ENCODE peak calls at places on chromosome 10, in five cellular contexts. U is stomach, C is suprapubic skin, T is ovary, M is GM12878. B is an unnamed sample.

GRCh38 chr10:101840741-101841453 is 2.7 kb downstream of the KCNIP2 start:
- DNase-seq in T (peak; percentile 75), C (peak; percentile 78), U (peak; percentile 78), M (no peak), B (peak; percentile 69)

GRCh38 chr10:12719365-12719764 is 282.1 kb downstream of the CCDC3 start:
- DNase-seq in U (no peak), T (no peak), M (no peak), C (no peak), B (no peak)

GRCh38 chr10:120948889-120949382 is 97.8 kb downstream of the WDR11 start:
- DNase-seq in M (no peak), T (peak; percentile 72), U (peak; percentile 71), C (peak; percentile 72), B (peak; percentile 56)

GRCh38 chr10:122703483-122704448 is 4.1 kb upstream of the C10orf120 start:
- DNase-seq in U (peak; percentile 69), C (no peak), T (peak; percentile 19), M (no peak), B (peak; percentile 30)

GRCh38 chr10:88270871-88271713 is 312.0 kb downstream of the RNLS start:
- DNase-seq in U (no peak), C (no peak), M (peak; percentile 97), T (no peak), B (no peak)

GRCh38 chr10:131858583-131859340 is 42.0 kb upstream of the PPP2R2D start:
- DNase-seq in M (no peak), C (no peak), T (no peak), U (no peak), B (no peak)

GRCh38 chr10:102673961-102674511 is 29.8 kb downstream of the TRIM8 start:
- DNase-seq in U (peak; percentile 44), M (no peak), C (no peak), T (peak; percentile 59), B (no peak)

GRCh38 chr10:25113231-25114035 is 61.4 kb upstream of the GPR158 start:
- DNase-seq in U (peak; percentile 85), M (no peak), C (peak; percentile 64), T (peak; percentile 43), B (peak; percentile 81)

GRCh38 chr10:119786117-119786769 is 60.4 kb downstream of the INPP5F start:
- DNase-seq in C (no peak), M (no peak), U (no peak), T (no peak), B (no peak)

GRCh38 chr10:96334888-96335526 is 23.8 kb downstream of the OPALIN start:
- DNase-seq in T (no peak), C (no peak), U (no peak), M (no peak), B (no peak)

GRCh38 chr10:99784731-99785441 is 2.4 kb downstream of the ABCC2 start:
- DNase-seq in C (no peak), T (no peak), M (no peak), U (no peak), B (no peak)

GRCh38 chr10:10045765-10046028 is 972.0 kb upstream of the CELF2 start:
- DNase-seq in T (no peak), M (no peak), U (no peak), C (no peak), B (no peak)

GRCh38 chr10:91759581-91759986 is 38.6 kb upstream of the TNKS2 start:
- DNase-seq in U (no peak), T (no peak), M (no peak), C (no peak), B (no peak)

GRCh38 chr10:53597835-53598251 is 825.3 kb upstream of the MBL2 start:
- DNase-seq in T (no peak), M (no peak), U (no peak), C (no peak), B (no peak)

GRCh38 chr10:35517431-35518181 is 87.5 kb upstream of the GJD4 start:
- DNase-seq in C (no peak), M (no peak), U (no peak), T (no peak), B (peak; percentile 7)

GRCh38 chr10:60645928-60646433 is 132.3 kb upstream of the CDK1 start:
- DNase-seq in U (no peak), M (no peak), C (no peak), T (no peak), B (no peak)

GRCh38 chr10:114618722-114619121 is 39.4 kb downstream of the ABLIM1 start:
- DNase-seq in M (no peak), T (no peak), C (no peak), U (no peak), B (no peak)

GRCh38 chr10:91190388-91190870 is 30.0 kb upstream of the PCGF5 start:
- DNase-seq in U (no peak), C (no peak), M (no peak), T (no peak), B (no peak)

GRCh38 chr10:110524864-110525242 is 27.1 kb downstream of the DUSP5 start:
- DNase-seq in M (no peak), U (no peak), T (no peak), C (no peak), B (no peak)

GRCh38 chr10:86823565-86823964 is 67.1 kb downstream of the BMPR1A start:
- DNase-seq in U (no peak), T (no peak), M (no peak), C (no peak), B (no peak)

GRCh38 chr10:73263948-73264347 is 11.5 kb upstream of the MRPS16 start:
- DNase-seq in M (no peak), C (no peak), U (no peak), T (no peak), B (no peak)

GRCh38 chr10:31644931-31645633 is 283.5 kb downstream of the ARHGAP12 start:
- DNase-seq in C (no peak), M (no peak), U (no peak), T (no peak), B (no peak)

GRCh38 chr10:119284679-119285096 is 77.3 kb downstream of the GRK5 start:
- DNase-seq in U (peak; percentile 67), T (no peak), M (no peak), C (no peak), B (peak; percentile 56)

GRCh38 chr10:10403762-10404161 is 613.9 kb upstream of the CELF2 start:
- DNase-seq in U (no peak), T (no peak), M (no peak), C (no peak), B (no peak)

GRCh38 chr10:132547421-132547861 is 9.9 kb downstream of the INPP5A start:
- DNase-seq in U (no peak), C (peak; percentile 52), M (no peak), T (no peak), B (no peak)

GRCh38 chr10:114726820-114727271 is 68.8 kb upstream of the ABLIM1 start:
- DNase-seq in U (no peak), T (no peak), C (no peak), M (no peak), B (no peak)

GRCh38 chr10:59276133-59276532 is 86.2 kb downstream of the FAM13C start:
- DNase-seq in C (no peak), U (no peak), T (no peak), M (no peak), B (no peak)
- TF ChIP-seq EP300 in C (no peak), U (no peak), T (no peak), M (no peak), B (no peak)

GRCh38 chr10:71961831-71962230 is 2.4 kb upstream of the CHST3 start:
- DNase-seq in M (no peak), U (no peak), C (no peak), T (no peak), B (no peak)

GRCh38 chr10:71962915-71963314 is 1.3 kb upstream of the CHST3 start:
- DNase-seq in T (no peak), C (no peak), M (no peak), U (no peak), B (no peak)

GRCh38 chr10:71964669-71965515 is 697 bp downstream of the CHST3 start:
- DNase-seq in U (peak; percentile 63), M (no peak), T (peak; percentile 66), C (peak; percentile 89), B (no peak)

GRCh38 chr10:71963756-71964668 is at the start of gene CHST3:
- DNase-seq in M (no peak), U (peak; percentile 69), T (peak; percentile 91), C (no peak), B (peak; percentile 46)

DNA sequence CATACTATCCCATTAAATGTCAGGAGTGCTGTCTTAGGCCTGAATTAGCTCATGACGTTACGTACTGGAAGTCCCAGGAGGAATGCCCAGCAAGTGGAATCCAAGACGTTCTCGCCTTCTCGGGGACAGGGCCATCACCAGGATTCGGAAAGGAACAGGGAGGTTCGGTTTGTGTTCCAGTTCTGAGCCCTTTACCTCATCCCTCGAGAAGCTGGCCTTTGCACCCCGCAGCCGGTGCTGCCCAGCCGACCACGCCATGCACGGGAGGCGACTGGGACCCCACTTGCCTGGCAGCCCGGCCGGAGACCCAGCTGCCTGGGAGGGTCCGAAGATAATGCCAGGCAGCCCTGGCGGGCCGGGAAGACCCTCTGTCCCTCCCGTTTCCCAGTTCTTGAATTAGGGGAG is 842 bp upstream of the CHST3 start:
- DNase-seq in C (no peak), U (no peak), M (no peak), T (no peak), B (peak; percentile 70)
- TF ChIP-seq EP300 in C (peak; percentile 80), U (peak; percentile 86), M (no peak), T (peak; percentile 83), B (peak; percentile 65)

GRCh38 chr10:93458821-93459257 is 23.3 kb downstream of the MYOF start:
- DNase-seq in U (peak; percentile 75), T (peak; percentile 64), M (no peak), C (peak; percentile 89), B (peak; percentile 86)
- TF ChIP-seq EP300 in U (no peak), T (no peak), M (no peak), C (no peak), B (no peak)

GRCh38 chr10:117729156-117729555 is 186.6 kb downstream of the EMX2 start:
- DNase-seq in M (no peak), T (no peak), C (no peak), U (no peak), B (no peak)
- TF ChIP-seq EP300 in M (no peak), T (no peak), C (no peak), U (no peak), B (no peak)

GRCh38 chr10:5654218-5654755 is 12.1 kb downstream of the ASB13 start:
- DNase-seq in M (no peak), U (no peak), T (no peak), C (no peak), B (no peak)
- TF ChIP-seq EP300 in M (no peak), U (no peak), T (no peak), C (no peak), B (no peak)

DNA sequence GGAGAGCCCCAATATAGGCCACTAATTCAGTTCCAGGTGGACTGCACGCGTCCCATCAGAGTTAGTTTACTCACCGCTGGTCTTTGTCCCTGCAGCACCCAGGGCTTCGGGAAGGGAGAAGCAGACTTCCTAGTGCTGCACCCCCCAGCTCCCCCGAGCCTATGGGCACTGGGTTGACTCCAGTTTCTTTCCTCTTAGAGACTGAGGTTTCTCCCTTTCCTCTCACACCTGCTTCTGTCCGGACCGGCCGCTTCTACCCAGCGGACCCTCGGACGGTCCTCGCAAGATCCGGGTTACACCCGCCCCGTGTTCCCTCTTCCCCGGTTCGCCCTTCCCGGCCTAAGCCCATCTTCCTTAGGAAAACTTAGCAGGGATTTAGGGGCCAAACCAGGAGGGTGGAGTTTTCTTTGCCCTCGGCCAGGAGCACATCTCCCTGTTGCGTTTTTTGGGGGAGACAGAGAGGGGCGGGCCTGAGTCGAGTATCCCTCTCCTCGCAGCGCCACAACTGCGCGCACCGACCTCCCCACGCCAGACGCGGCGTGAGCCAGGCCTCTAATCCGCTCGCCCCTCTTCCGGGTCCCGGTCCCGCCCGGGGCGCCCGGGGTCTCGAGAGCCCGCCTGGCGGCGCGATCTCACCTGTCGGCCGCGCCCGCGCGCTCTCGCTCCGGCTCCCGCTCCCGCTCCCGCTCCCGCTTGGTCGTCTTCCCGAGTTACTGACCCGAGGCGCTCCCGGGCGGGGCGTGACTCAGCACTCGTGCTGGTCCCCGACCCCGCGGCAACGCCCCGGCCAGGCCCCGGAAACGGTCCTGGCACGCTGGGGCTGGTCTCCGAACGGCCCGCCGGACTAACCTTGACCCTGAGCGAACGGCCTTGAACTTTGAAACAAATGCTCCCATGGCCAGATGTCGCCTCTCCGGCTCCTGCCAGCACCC is at the start of gene AIFM2:
- DNase-seq in M (no peak), U (peak; percentile 89), T (peak; percentile 90), C (peak; percentile 88), B (peak; percentile 61)
- TF ChIP-seq EP300 in M (no peak), U (no peak), T (no peak), C (no peak), B (no peak)